ENCODE peak calls at places on chromosome 1, in five cellular contexts. One of them, this sample, is unnamed.

GRCh38 chr1:218425647-218426342 is 80.7 kb downstream of the TGFB2 start:
- DNase-seq in IMR-90: peak; percentile 87
- DNase-seq in H1: no peak
- DNase-seq in HepG2: peak; percentile 72
- DNase-seq in K562: no peak
- DNase-seq in this sample: peak; percentile 75

GRCh38 chr1:67390041-67390887 is 39.9 kb downstream of the SERBP1 start:
- DNase-seq in IMR-90: peak; percentile 65
- DNase-seq in H1: no peak
- DNase-seq in HepG2: no peak
- DNase-seq in K562: no peak
- DNase-seq in this sample: no peak

GRCh38 chr1:65209005-65209885 is 61.2 kb downstream of the AK4 start:
- DNase-seq in IMR-90: peak; percentile 47
- DNase-seq in H1: peak; percentile 42
- DNase-seq in HepG2: peak; percentile 38
- DNase-seq in K562: peak; percentile 73
- DNase-seq in this sample: peak; percentile 28

GRCh38 chr1:83839566-83840173 is 159.3 kb downstream of the TTLL7 start:
- DNase-seq in IMR-90: peak; percentile 44
- DNase-seq in H1: no peak
- DNase-seq in HepG2: no peak
- DNase-seq in K562: no peak
- DNase-seq in this sample: no peak

GRCh38 chr1:61616830-61617229 is 108.1 kb downstream of the TM2D1 start:
- DNase-seq in IMR-90: no peak
- DNase-seq in H1: no peak
- DNase-seq in HepG2: no peak
- DNase-seq in K562: no peak
- DNase-seq in this sample: peak; percentile 3

GRCh38 chr1:183567584-183567983 is 22.7 kb downstream of the NCF2 start:
- DNase-seq in IMR-90: peak; percentile 47
- DNase-seq in H1: no peak
- DNase-seq in HepG2: no peak
- DNase-seq in K562: peak; percentile 51
- DNase-seq in this sample: no peak

GRCh38 chr1:30001452-30002039 is 721.8 kb downstream of the MATN1 start:
- DNase-seq in IMR-90: no peak
- DNase-seq in H1: no peak
- DNase-seq in HepG2: no peak
- DNase-seq in K562: no peak
- DNase-seq in this sample: no peak

GRCh38 chr1:87392241-87393192 is 63.8 kb downstream of the LMO4 start:
- DNase-seq in IMR-90: peak; percentile 68
- DNase-seq in H1: no peak
- DNase-seq in HepG2: no peak
- DNase-seq in K562: no peak
- DNase-seq in this sample: no peak

GRCh38 chr1:186682721-186683120 is 2.5 kb upstream of the PTGS2 start:
- DNase-seq in IMR-90: peak; percentile 54
- DNase-seq in H1: no peak
- DNase-seq in HepG2: no peak
- DNase-seq in K562: no peak
- DNase-seq in this sample: no peak

GRCh38 chr1:93715529-93716126 is 34.0 kb upstream of the BCAR3 start:
- DNase-seq in IMR-90: peak; percentile 32
- DNase-seq in H1: no peak
- DNase-seq in HepG2: no peak
- DNase-seq in K562: no peak
- DNase-seq in this sample: no peak

GRCh38 chr1:8239039-8239305 is 78.9 kb upstream of the SLC45A1 start:
- DNase-seq in IMR-90: peak; percentile 58
- DNase-seq in H1: no peak
- DNase-seq in HepG2: peak; percentile 79
- DNase-seq in K562: no peak
- DNase-seq in this sample: peak; percentile 78

GRCh38 chr1:20271498-20272400 is 18.9 kb upstream of the VWA5B1 start:
- DNase-seq in IMR-90: no peak
- DNase-seq in H1: no peak
- DNase-seq in HepG2: no peak
- DNase-seq in K562: no peak
- DNase-seq in this sample: no peak

GRCh38 chr1:245370175-245370825 is 215.5 kb downstream of the KIF26B start:
- DNase-seq in IMR-90: no peak
- DNase-seq in H1: no peak
- DNase-seq in HepG2: no peak
- DNase-seq in K562: no peak
- DNase-seq in this sample: no peak

GRCh38 chr1:3672231-3672970 is 20.1 kb downstream of the TP73 start:
- DNase-seq in IMR-90: no peak
- DNase-seq in H1: no peak
- DNase-seq in HepG2: no peak
- DNase-seq in K562: no peak
- DNase-seq in this sample: no peak

GRCh38 chr1:181033128-181033798 is 520 bp upstream of the MR1 start:
- DNase-seq in IMR-90: peak; percentile 35
- DNase-seq in H1: no peak
- DNase-seq in HepG2: no peak
- DNase-seq in K562: no peak
- DNase-seq in this sample: no peak

GRCh38 chr1:58763214-58763613 is 20.6 kb downstream of the JUN start:
- DNase-seq in IMR-90: peak; percentile 87
- DNase-seq in H1: no peak
- DNase-seq in HepG2: peak; percentile 82
- DNase-seq in K562: no peak
- DNase-seq in this sample: no peak

GRCh38 chr1:228062812-228063211 is 19.7 kb upstream of the ARF1 start:
- DNase-seq in IMR-90: no peak
- DNase-seq in H1: no peak
- DNase-seq in HepG2: no peak
- DNase-seq in K562: no peak
- DNase-seq in this sample: no peak

GRCh38 chr1:11358991-11359390 is 86.0 kb downstream of the UBIAD1 start:
- DNase-seq in IMR-90: no peak
- DNase-seq in H1: no peak
- DNase-seq in HepG2: no peak
- DNase-seq in K562: no peak
- DNase-seq in this sample: no peak

GRCh38 chr1:203088441-203088840 is 2.6 kb upstream of the MYOG start:
- DNase-seq in IMR-90: no peak
- DNase-seq in H1: no peak
- DNase-seq in HepG2: no peak
- DNase-seq in K562: no peak
- DNase-seq in this sample: no peak

GRCh38 chr1:15578921-15579682 is 5.7 kb downstream of the AGMAT start:
- DNase-seq in IMR-90: no peak
- DNase-seq in H1: no peak
- DNase-seq in HepG2: no peak
- DNase-seq in K562: no peak
- DNase-seq in this sample: no peak

GRCh38 chr1:178580876-178581275 is 68.0 kb downstream of the TEX35 start:
- DNase-seq in IMR-90: no peak
- DNase-seq in H1: no peak
- DNase-seq in HepG2: no peak
- DNase-seq in K562: no peak
- DNase-seq in this sample: no peak

GRCh38 chr1:202562443-202563060 is 147.7 kb downstream of the SYT2 start:
- DNase-seq in IMR-90: no peak
- DNase-seq in H1: no peak
- DNase-seq in HepG2: no peak
- DNase-seq in K562: no peak
- DNase-seq in this sample: no peak

GRCh38 chr1:40267767-40268187 is 9.7 kb downstream of the ZMPSTE24 start:
- DNase-seq in IMR-90: peak; percentile 97
- DNase-seq in H1: no peak
- DNase-seq in HepG2: no peak
- DNase-seq in K562: no peak
- DNase-seq in this sample: no peak

GRCh38 chr1:167935252-167936067 is 1.0 kb upstream of the DCAF6 start:
- DNase-seq in IMR-90: peak; percentile 36
- DNase-seq in H1: peak; percentile 57
- DNase-seq in HepG2: peak; percentile 63
- DNase-seq in K562: no peak
- DNase-seq in this sample: peak; percentile 55

GRCh38 chr1:210922666-210923065 is 211.3 kb downstream of the KCNH1 start:
- DNase-seq in IMR-90: no peak
- DNase-seq in H1: no peak
- DNase-seq in HepG2: no peak
- DNase-seq in K562: no peak
- DNase-seq in this sample: no peak

GRCh38 chr1:232726048-232726779 is 79.0 kb upstream of the MAP10 start:
- DNase-seq in IMR-90: peak; percentile 31
- DNase-seq in H1: peak; percentile 47
- DNase-seq in HepG2: no peak
- DNase-seq in K562: no peak
- DNase-seq in this sample: no peak

GRCh38 chr1:27548858-27549719 is 54.9 kb downstream of the AHDC1 start:
- DNase-seq in IMR-90: no peak
- DNase-seq in H1: no peak
- DNase-seq in HepG2: no peak
- DNase-seq in K562: no peak
- DNase-seq in this sample: no peak

GRCh38 chr1:221289103-221289502 is 409.9 kb downstream of the HLX start:
- DNase-seq in IMR-90: no peak
- DNase-seq in H1: no peak
- DNase-seq in HepG2: no peak
- DNase-seq in K562: no peak
- DNase-seq in this sample: no peak

GRCh38 chr1:222104661-222105392 is 362.9 kb upstream of the DUSP10 start:
- DNase-seq in IMR-90: peak; percentile 34
- DNase-seq in H1: no peak
- DNase-seq in HepG2: no peak
- DNase-seq in K562: no peak
- DNase-seq in this sample: no peak

DNA sequence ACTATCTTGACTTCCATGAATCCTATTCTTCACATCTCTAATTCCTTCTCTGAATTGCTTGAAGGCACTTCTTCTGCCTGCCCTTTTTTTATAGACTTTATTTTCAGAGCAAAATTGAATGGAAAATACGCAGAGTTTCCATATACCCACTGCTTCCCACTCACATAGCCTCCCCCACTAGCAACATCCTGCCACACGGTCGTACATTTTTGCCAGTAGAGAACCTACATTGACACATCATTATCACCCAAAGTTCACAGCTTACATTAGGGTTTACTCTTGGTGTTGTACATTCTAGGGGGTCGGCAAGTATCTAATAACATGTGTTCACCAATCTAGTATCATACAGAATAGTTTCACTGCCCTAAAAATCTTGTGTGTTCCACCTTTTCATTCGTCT is 12.3 kb downstream of the EEIG2 start:
- DNase-seq in IMR-90: no peak
- DNase-seq in H1: no peak
- DNase-seq in HepG2: no peak
- DNase-seq in K562: no peak
- DNase-seq in this sample: no peak
- TF ChIP-seq CEBPB in IMR-90: no peak
- TF ChIP-seq CEBPB in H1: no peak
- TF ChIP-seq CEBPB in HepG2: no peak
- TF ChIP-seq CEBPB in K562: no peak
- TF ChIP-seq CEBPB in this sample: no peak

DNA sequence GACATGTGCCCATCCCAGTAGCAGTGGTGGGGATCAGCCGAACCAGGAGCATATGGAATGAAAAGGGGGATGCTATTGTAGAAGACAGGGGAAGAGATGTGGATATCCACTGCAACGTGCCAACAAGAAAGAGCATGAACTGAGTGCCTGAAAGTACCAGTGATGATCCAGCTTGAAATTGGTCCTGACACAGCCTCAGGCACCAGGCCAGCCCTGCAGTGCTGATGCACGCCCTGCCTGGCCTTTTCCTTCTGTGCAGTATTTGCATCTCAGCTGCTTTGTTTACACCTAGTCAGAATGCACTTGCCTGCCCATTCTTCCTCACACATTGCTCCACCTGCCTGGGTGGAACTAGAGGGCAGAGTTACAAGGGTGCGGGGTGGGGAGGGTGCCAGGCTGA is 50.3 kb upstream of the ARTN start:
- DNase-seq in IMR-90: no peak
- DNase-seq in H1: no peak
- DNase-seq in HepG2: no peak
- DNase-seq in K562: no peak
- DNase-seq in this sample: no peak
- TF ChIP-seq MAFK in IMR-90: no peak
- TF ChIP-seq MAFK in H1: no peak
- TF ChIP-seq MAFK in HepG2: no peak
- TF ChIP-seq MAFK in K562: no peak
- TF ChIP-seq MAFK in this sample: no peak

DNA sequence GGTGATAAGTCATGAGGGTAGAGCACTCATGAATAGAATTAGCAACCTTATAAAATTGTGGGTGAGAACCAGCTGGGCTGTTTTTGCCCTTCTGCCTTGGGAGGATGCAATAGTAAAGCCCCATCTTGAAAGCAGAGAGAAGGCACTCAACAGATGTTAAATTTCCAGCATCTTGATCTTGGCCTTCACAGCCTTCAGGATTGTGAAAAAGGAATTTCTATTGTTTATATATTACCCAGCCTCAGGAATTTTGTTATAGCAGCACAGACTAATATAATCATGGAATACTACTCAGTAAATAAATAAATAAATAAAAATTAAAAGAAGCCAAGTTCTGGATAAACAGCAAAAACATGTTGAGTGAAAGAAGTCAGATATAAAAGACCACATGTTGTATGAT is 175.2 kb downstream of the KCNT2 start:
- DNase-seq in IMR-90: peak; percentile 4
- DNase-seq in H1: no peak
- DNase-seq in HepG2: no peak
- DNase-seq in K562: no peak
- DNase-seq in this sample: no peak
- TF ChIP-seq CEBPB in IMR-90: no peak
- TF ChIP-seq CEBPB in H1: no peak
- TF ChIP-seq CEBPB in HepG2: no peak
- TF ChIP-seq CEBPB in K562: no peak
- TF ChIP-seq CEBPB in this sample: no peak

GRCh38 chr1:243447342-243447741 is 191.5 kb downstream of the SDCCAG8 start:
- DNase-seq in IMR-90: peak; percentile 62
- DNase-seq in H1: no peak
- DNase-seq in HepG2: no peak
- DNase-seq in K562: peak; percentile 67
- DNase-seq in this sample: peak; percentile 22
- TF ChIP-seq MAFK in IMR-90: no peak
- TF ChIP-seq MAFK in H1: no peak
- TF ChIP-seq MAFK in HepG2: no peak
- TF ChIP-seq MAFK in K562: no peak
- TF ChIP-seq MAFK in this sample: no peak

GRCh38 chr1:44803312-44804095 is 3.3 kb downstream of the PLK3 start:
- DNase-seq in IMR-90: no peak
- DNase-seq in H1: no peak
- DNase-seq in HepG2: no peak
- DNase-seq in K562: no peak
- DNase-seq in this sample: no peak
- TF ChIP-seq CEBPB in IMR-90: no peak
- TF ChIP-seq CEBPB in H1: no peak
- TF ChIP-seq CEBPB in HepG2: no peak
- TF ChIP-seq CEBPB in K562: no peak
- TF ChIP-seq CEBPB in this sample: no peak